ENCODE peak calls at places on chromosomes 3 and 15, in eight cellular contexts. S, M, Y, J, L, C, P and B are unnamed samples.

GRCh38 chr3:66763294-66763693 is 234.8 kb upstream of the KBTBD8 start:
- DNase-seq in M (no peak), J (peak), S (peak), P (peak), C (peak), Y (no peak), L (no peak), B (no peak)

GRCh38 chr3:194691481-194692281 is 6.0 kb downstream of the FAM43A start:
- DNase-seq in S (no peak), P (peak), Y (no peak), L (no peak), C (no peak), J (peak), M (no peak), B (no peak)

GRCh38 chr3:156602424-156602823 is 47.5 kb upstream of the SSR3 start:
- DNase-seq in J (no peak), P (no peak), C (no peak), Y (no peak), M (no peak), S (no peak), L (no peak), B (no peak)

GRCh38 chr15:61091229-61091628 is 137.9 kb downstream of the RORA start:
- DNase-seq in C (no peak), L (no peak), J (no peak), Y (no peak), M (no peak), P (no peak), S (no peak), B (no peak)

GRCh38 chr15:90957791-90958190 is 3.1 kb downstream of the RCCD1 start:
- DNase-seq in M (no peak), J (no peak), S (no peak), Y (no peak), C (no peak), P (no peak), L (no peak), B (no peak)

GRCh38 chr3:142976621-142977398 is 13.3 kb upstream of the PAQR9 start:
- DNase-seq in M (peak), L (peak), C (peak), P (peak), J (peak), Y (no peak), S (peak), B (no peak)

GRCh38 chr15:94239474-94239873 is 8.1 kb downstream of the MCTP2 start:
- DNase-seq in S (no peak), M (no peak), Y (no peak), L (no peak), P (no peak), C (no peak), J (no peak), B (no peak)

GRCh38 chr3:171556574-171557145 is 96.5 kb upstream of the TNIK start:
- DNase-seq in C (no peak), L (no peak), M (peak), P (no peak), Y (no peak), J (no peak), S (no peak), B (no peak)

GRCh38 chr15:94056314-94056713 is 175.0 kb upstream of the MCTP2 start:
- DNase-seq in P (peak), Y (no peak), J (no peak), L (no peak), S (no peak), M (no peak), C (no peak), B (no peak)

GRCh38 chr3:128491900-128492352 is 1.1 kb downstream of the GATA2 start:
- DNase-seq in L (no peak), Y (no peak), M (no peak), S (no peak), C (no peak), J (no peak), P (peak), B (no peak)

GRCh38 chr3:72428803-72429202 is 419.4 kb downstream of the SHQ1 start:
- DNase-seq in L (no peak), P (no peak), J (no peak), S (no peak), M (no peak), Y (no peak), C (no peak), B (no peak)

GRCh38 chr3:45437388-45437787 is 49.0 kb downstream of the LARS2 start:
- DNase-seq in S (no peak), J (no peak), L (no peak), C (no peak), P (peak), M (no peak), Y (no peak), B (no peak)